ENCODE peak calls at places on chromosomes 12 and 14, in seven cellular contexts. M, B, J, H, A, W and U are unnamed samples.

GRCh38 chr12:50527086-50527726 is 22.4 kb downstream of the DIP2B start:
- DNase-seq in H (no peak), B (no peak), J (no peak), M (no peak), A (no peak), W (no peak), U (peak; percentile 19)

GRCh38 chr14:90381011-90381790 is 15.6 kb upstream of the CALM1 start:
- DNase-seq in J (no peak), W (peak; percentile 71), A (no peak), H (no peak), B (peak; percentile 48), M (no peak), U (no peak)

GRCh38 chr12:58584885-58585284 is 335.4 kb downstream of the LRIG3 start:
- DNase-seq in W (no peak), B (no peak), J (no peak), A (no peak), H (no peak), M (no peak), U (no peak)

GRCh38 chr14:53011053-53011462 is 60.2 kb upstream of the FERMT2 start:
- DNase-seq in W (peak; percentile 46), A (no peak), B (peak; percentile 27), H (no peak), J (no peak), M (no peak), U (peak; percentile 86)

GRCh38 chr12:51264297-51264696 is 5.9 kb downstream of the SMAGP start:
- DNase-seq in A (no peak), W (no peak), J (no peak), B (no peak), M (no peak), H (no peak), U (no peak)

GRCh38 chr12:31206038-31206670 is 119.8 kb downstream of the SINHCAF start:
- DNase-seq in H (no peak), J (no peak), B (peak; percentile 35), A (no peak), M (no peak), W (no peak), U (peak; percentile 67)

GRCh38 chr12:30622509-30622908 is 73.2 kb downstream of the IPO8 start:
- DNase-seq in W (no peak), H (peak; percentile 9), J (no peak), B (no peak), M (no peak), A (no peak), U (no peak)

GRCh38 chr12:50626026-50626425 is 121.2 kb downstream of the DIP2B start:
- DNase-seq in H (no peak), A (no peak), W (no peak), B (no peak), J (no peak), M (no peak), U (no peak)

GRCh38 chr12:6792522-6793201 is 3.3 kb downstream of the CD4 start:
- DNase-seq in W (no peak), J (peak; percentile 70), A (no peak), B (no peak), M (no peak), H (no peak), U (no peak)

GRCh38 chr14:75982724-75983358 is 1.0 kb upstream of the TGFB3 start:
- DNase-seq in B (peak; percentile 83), W (peak; percentile 59), J (peak; percentile 68), A (no peak), H (no peak), M (no peak), U (no peak)

GRCh38 chr14:68947802-68948201 is 31.3 kb downstream of the ACTN1 start:
- DNase-seq in W (peak; percentile 87), B (no peak), A (no peak), H (no peak), M (no peak), J (no peak), U (no peak)

GRCh38 chr12:34299802-34300193 is 277.5 kb downstream of the ALG10 start:
- DNase-seq in W (no peak), M (no peak), B (no peak), A (no peak), J (peak; percentile 30), H (no peak), U (no peak)
- H3K9me3 ChIP-seq in W (peaks cover 9% of the 10 kb centered on the region), M (no peaks in the 10 kb centered on the region), B (no peaks in the 10 kb centered on the region), A (no peaks in the 10 kb centered on the region), J (no peaks in the 10 kb centered on the region), H (no peaks in the 10 kb centered on the region), U (peaks cover 73% of the 10 kb centered on the region)

GRCh38 chr14:70779667-70780066 is 29.6 kb downstream of the MAP3K9 start:
- DNase-seq in H (no peak), M (no peak), W (no peak), B (no peak), J (peak; percentile 87), A (no peak), U (no peak)
- H3K9me3 ChIP-seq in H (no peaks in the 10 kb centered on the region), M (no peaks in the 10 kb centered on the region), W (no peaks in the 10 kb centered on the region), B (no peaks in the 10 kb centered on the region), J (no peaks in the 10 kb centered on the region), A (no peaks in the 10 kb centered on the region), U (no peaks in the 10 kb centered on the region)

DNA sequence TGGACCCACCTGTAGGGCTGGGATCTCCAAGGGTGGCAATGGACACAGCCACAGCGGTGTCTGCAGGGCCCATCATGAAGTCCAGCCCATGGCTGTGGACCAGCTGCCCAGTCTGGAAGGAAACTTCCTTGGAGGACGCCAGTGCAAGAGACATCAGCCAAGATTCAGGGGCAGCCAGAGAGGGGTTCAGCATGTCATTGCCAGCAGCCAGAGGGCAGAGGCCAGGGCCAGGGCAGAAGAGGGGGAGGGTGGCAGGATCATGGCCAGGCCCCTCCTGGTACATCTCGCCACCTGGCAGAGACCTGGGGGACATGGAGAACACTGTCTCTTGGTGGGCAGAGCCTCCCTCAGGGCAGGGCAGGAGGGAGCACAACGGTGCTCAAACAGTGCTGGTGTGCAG is 10.2 kb downstream of the ANHX start:
- DNase-seq in B (no peak), W (no peak), M (no peak), A (no peak), H (no peak), J (no peak), U (peak; percentile 20)
- H3K9me3 ChIP-seq in B (no peaks in the 10 kb centered on the region), W (peaks cover 18% of the 10 kb centered on the region), M (no peaks in the 10 kb centered on the region), A (no peaks in the 10 kb centered on the region), H (peaks cover 1% of the 10 kb centered on the region), J (no peaks in the 10 kb centered on the region), U (peaks cover 62% of the 10 kb centered on the region)

DNA sequence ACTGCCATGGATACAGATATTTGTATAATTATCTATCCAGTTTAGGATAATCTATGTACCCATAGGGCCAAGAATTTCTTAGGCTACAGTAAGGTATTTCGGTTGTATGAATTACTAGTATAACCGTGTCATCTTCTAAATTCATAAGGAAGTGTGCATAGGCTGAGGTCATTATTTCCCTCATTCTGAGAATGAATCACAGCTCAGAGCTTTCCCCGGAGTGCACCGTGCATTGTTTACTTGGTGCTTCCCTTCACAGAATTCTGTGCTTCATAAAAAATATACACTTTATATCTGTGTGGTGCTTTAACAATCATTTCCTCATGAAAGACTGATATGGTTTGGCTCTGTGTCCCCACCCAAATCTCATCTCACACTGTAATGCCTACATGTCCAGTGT is 514.1 kb downstream of the ETNK1 start:
- DNase-seq in B (no peak), H (no peak), W (no peak), A (no peak), J (no peak), M (no peak), U (no peak)
- H3K9me3 ChIP-seq in B (no peaks in the 10 kb centered on the region), H (no peaks in the 10 kb centered on the region), W (no peaks in the 10 kb centered on the region), A (no peaks in the 10 kb centered on the region), J (no peaks in the 10 kb centered on the region), M (no peaks in the 10 kb centered on the region), U (peaks cover 45% of the 10 kb centered on the region)

DNA sequence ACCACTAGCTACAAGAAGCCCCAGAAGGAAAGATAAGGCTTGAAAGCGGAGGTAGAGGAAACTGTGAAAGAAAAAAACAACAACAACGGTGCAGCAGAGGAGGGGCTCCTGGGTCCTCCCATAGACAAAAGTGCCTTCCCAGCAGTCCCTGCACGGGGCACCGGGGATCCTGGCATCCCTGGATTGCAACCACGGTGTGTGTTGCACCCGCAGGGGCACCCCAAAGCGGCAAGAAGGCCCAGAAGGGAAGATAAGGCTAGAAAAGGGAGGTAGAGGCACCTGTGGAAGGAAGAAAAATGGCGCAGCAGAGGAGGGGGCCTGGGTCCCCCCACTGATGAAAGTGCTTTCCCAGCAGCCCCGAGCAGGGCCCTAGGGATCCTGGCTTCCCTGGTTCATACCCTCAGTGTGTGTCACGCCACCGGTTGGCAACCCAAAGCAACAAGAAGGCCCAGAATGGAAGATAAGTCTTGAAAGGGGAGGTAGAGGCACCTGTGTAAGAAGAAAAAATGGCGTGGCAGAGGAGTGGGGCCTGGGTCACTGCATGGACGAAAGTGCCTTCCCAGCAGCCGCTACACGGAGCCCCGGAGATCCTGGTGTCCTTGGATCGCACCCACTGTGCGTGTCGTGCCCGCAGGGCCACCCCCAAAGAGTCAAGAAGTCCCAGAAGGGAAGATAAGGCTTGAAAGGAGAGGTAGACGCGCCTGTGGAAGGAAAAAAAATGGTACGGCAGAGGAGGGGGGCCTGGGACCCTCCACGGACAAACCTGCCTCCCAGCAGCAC is 281.0 kb downstream of the ALG10 start:
- DNase-seq in M (no peak), A (no peak), H (no peak), W (no peak), B (no peak), J (peak; percentile 35), U (no peak)
- H3K9me3 ChIP-seq in M (no peaks in the 10 kb centered on the region), A (no peaks in the 10 kb centered on the region), H (no peaks in the 10 kb centered on the region), W (peaks cover 10% of the 10 kb centered on the region), B (no peaks in the 10 kb centered on the region), J (no peaks in the 10 kb centered on the region), U (peaks cover 76% of the 10 kb centered on the region)

GRCh38 chr14:98612434-98613200 is 659.4 kb downstream of the BCL11B start:
- DNase-seq in B (no peak), J (no peak), W (no peak), A (no peak), H (no peak), M (no peak), U (no peak)

DNA sequence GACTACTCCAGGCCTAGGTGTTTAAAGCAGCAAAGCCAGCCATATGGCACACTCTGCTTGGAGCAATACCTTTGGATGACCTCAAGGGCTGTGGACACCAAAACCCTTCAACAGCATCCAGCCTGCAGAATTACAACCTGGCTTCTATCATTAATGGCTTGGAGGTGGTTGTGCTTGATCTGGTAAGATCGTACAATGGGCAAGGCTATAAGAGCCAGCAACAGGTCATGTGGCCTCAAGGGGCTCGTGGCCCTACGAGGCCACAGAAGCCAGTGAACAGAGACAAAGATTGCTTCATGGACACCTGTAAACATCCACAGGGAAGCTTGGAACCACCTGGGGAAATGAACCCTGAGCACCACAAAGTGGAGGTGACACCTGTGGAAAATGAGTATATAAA is 657.3 kb downstream of the BCL11B start:
- DNase-seq in B (no peak), H (no peak), M (no peak), W (no peak), A (no peak), J (no peak), U (no peak)
- H3K9me3 ChIP-seq in B (no peaks in the 10 kb centered on the region), H (no peaks in the 10 kb centered on the region), M (no peaks in the 10 kb centered on the region), W (peaks cover 3% of the 10 kb centered on the region), A (no peaks in the 10 kb centered on the region), J (no peaks in the 10 kb centered on the region), U (no peaks in the 10 kb centered on the region)

GRCh38 chr14:26808407-26808806 is 210.6 kb upstream of the NOVA1 start:
- DNase-seq in B (no peak), A (no peak), J (no peak), H (no peak), W (no peak), M (no peak), U (no peak)
- H3K9me3 ChIP-seq in B (no peaks in the 10 kb centered on the region), A (no peaks in the 10 kb centered on the region), J (no peaks in the 10 kb centered on the region), H (no peaks in the 10 kb centered on the region), W (no peaks in the 10 kb centered on the region), M (no peaks in the 10 kb centered on the region), U (peaks cover 13% of the 10 kb centered on the region)